ENCODE peak calls at places on chromosome 10, in seven cellular contexts. D is fibroblast of lung, L is PC-3, R is GM12878, Q is cardiac muscle cell, Z is pancreas, P is right cardiac atrium. O is an unnamed sample. For H3K4me1, the result is how much of the 10 kb centered on the place peaks cover.

GRCh38 chr10:125144693-125145623 is 15.4 kb downstream of the CTBP2 start:
- DNase-seq in Q (peak), P (peak), D (peak), R (no peak), Z (no peak), L (no peak), O (no peak)

GRCh38 chr10:131180941-131181855 is 130.3 kb downstream of the TCERG1L start:
- DNase-seq in D (no peak), L (no peak), P (no peak), Z (no peak), Q (no peak), R (no peak), O (no peak)

GRCh38 chr10:102611514-102612095 is 32.7 kb upstream of the TRIM8 start:
- DNase-seq in L (peak), R (no peak), D (no peak), Z (peak), Q (no peak), P (peak), O (no peak)

GRCh38 chr10:101780187-101780817 is 2.9 kb downstream of the NPM3 start:
- DNase-seq in Z (no peak), P (peak), R (no peak), Q (no peak), D (no peak), L (no peak), O (no peak)

GRCh38 chr10:75329190-75329745 is 72.3 kb downstream of the ZNF503 start:
- DNase-seq in Q (no peak), P (no peak), L (no peak), R (no peak), Z (no peak), D (no peak), O (no peak)

GRCh38 chr10:25683291-25683690 is 250.7 kb upstream of the MYO3A start:
- DNase-seq in D (no peak), Z (no peak), L (no peak), P (no peak), Q (peak), R (no peak), O (no peak)

GRCh38 chr10:62456611-62457101 is 82.5 kb downstream of the ZNF365 start:
- DNase-seq in Z (no peak), Q (no peak), P (no peak), L (no peak), D (no peak), R (peak), O (no peak)

GRCh38 chr10:102395677-102396197 is at the start of gene NFKB2:
- DNase-seq in R (no peak), D (no peak), Q (no peak), P (no peak), Z (no peak), L (no peak), O (no peak)

GRCh38 chr10:91349381-91349780 is 60.8 kb upstream of the HECTD2 start:
- DNase-seq in Z (no peak), L (no peak), D (peak), Q (peak), R (no peak), P (no peak), O (peak)

GRCh38 chr10:127449491-127449890 is 99.6 kb upstream of the NPS start:
- DNase-seq in Z (no peak), R (no peak), D (no peak), Q (no peak), P (no peak), L (no peak), O (no peak)

GRCh38 chr10:18157909-18158308 is 17.7 kb downstream of the CACNB2 start:
- DNase-seq in L (peak), Q (peak), R (no peak), P (no peak), Z (no peak), D (peak), O (no peak)

GRCh38 chr10:47165168-47165710 is 134.8 kb upstream of the GDF10 start:
- DNase-seq in Z (no peak), L (no peak), D (no peak), Q (peak), R (no peak), P (no peak), O (no peak)

DNA sequence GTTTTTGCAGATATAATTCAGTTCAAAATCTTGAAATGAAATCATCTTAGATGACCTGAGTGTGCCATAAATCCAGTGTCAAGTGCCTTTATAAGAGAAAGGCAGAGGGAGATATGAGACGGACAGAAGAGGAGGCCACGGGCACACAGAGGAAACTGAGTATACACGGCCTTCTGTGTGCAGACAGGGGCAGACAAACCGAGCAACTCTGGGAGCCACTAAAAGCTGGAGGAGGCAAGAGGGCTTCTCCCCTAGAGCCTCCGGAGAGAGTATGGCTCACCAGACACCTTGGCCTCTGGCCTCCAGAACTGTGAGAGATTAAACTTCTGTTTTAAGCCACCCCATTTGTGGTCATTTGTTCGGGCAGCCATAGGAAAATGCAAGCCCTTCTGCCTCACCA is 12.6 kb downstream of the TSPAN15 start:
- DNase-seq in Z (no peak), R (no peak), Q (no peak), P (no peak), D (no peak), L (no peak), O (no peak)
- H3K27ac ChIP-seq in Z (no peak), R (no peak), Q (peak), P (peak), D (no peak), L (no peak), O (peak)

GRCh38 chr10:1058017-1058416 is 1.8 kb downstream of the WDR37 start:
- DNase-seq in Q (no peak), L (no peak), P (no peak), D (no peak), Z (no peak), R (no peak), O (no peak)
- H3K4me1 ChIP-seq in Q (under half), L (under half), P (under half), D (under half), Z (under half), R (under half), O (half or more)

GRCh38 chr10:132519382-132520146 is 18.0 kb upstream of the INPP5A start:
- DNase-seq in R (no peak), D (no peak), P (peak), L (no peak), Q (no peak), Z (peak), O (peak)

GRCh38 chr10:132520147-132520811 is 17.3 kb upstream of the INPP5A start:
- DNase-seq in D (peak), Z (peak), P (no peak), Q (peak), R (no peak), L (no peak), O (no peak)

GRCh38 chr10:132516771-132517725 is 20.5 kb upstream of the INPP5A start:
- DNase-seq in R (no peak), Q (peak), Z (peak), D (peak), P (peak), L (peak), O (peak)

GRCh38 chr10:132517951-132518521 is 19.6 kb upstream of the INPP5A start:
- DNase-seq in P (peak), R (no peak), Q (no peak), Z (peak), D (no peak), L (no peak), O (peak)

GRCh38 chr10:132518572-132519381 is 18.8 kb upstream of the INPP5A start:
- DNase-seq in D (no peak), R (no peak), L (peak), Z (peak), Q (no peak), P (peak), O (no peak)
- H3K4me3 ChIP-seq in D (no peak), R (no peak), L (peak), Z (peak), Q (peak), P (no peak), O (peak)

GRCh38 chr10:43338117-43338516 is 33.3 kb upstream of the FXYD4 start:
- DNase-seq in L (no peak), D (no peak), Z (peak), P (no peak), R (no peak), Q (no peak), O (no peak)

GRCh38 chr10:43339136-43339535 is 32.3 kb upstream of the FXYD4 start:
- DNase-seq in Z (peak), D (no peak), Q (no peak), R (no peak), L (no peak), P (no peak), O (no peak)

GRCh38 chr10:43341450-43341849 is 30.0 kb upstream of the FXYD4 start:
- DNase-seq in L (no peak), P (no peak), Z (no peak), R (no peak), D (no peak), Q (no peak), O (no peak)

GRCh38 chr10:43340619-43341018 is 30.8 kb upstream of the FXYD4 start:
- DNase-seq in Q (no peak), Z (peak), D (no peak), P (no peak), L (peak), R (no peak), O (no peak)

GRCh38 chr10:43340101-43340500 is 31.3 kb upstream of the FXYD4 start:
- DNase-seq in Q (no peak), L (no peak), R (no peak), D (no peak), P (no peak), Z (peak), O (no peak)
- H3K27ac ChIP-seq in Q (no peak), L (no peak), R (no peak), D (no peak), P (no peak), Z (peak), O (no peak)

O was measured in psoas muscle.